ENCODE peak calls at places on chromosomes 16 and 17, in four cellular contexts. C is AG10803; E is colonic mucosa; P is activated naive CD4-positive, alpha-beta T cell treated with anti-CD3 and anti-CD28 coated beads for 36 hours. W is an unnamed sample.

GRCh38 chr17:67245073-67245693 is at the start of gene HELZ:
- DNase-seq in C (peak), E (peak), P (peak), W (peak)

GRCh38 chr17:882827-883585 is 96.6 kb downstream of the NXN start:
- DNase-seq in C (peak), E (peak), P (no peak), W (peak)

GRCh38 chr17:8234361-8235270 is 13.2 kb downstream of the CTC1 start:
- DNase-seq in C (no peak), E (no peak), P (no peak), W (no peak)

GRCh38 chr16:78129349-78129748 is 29.9 kb downstream of the WWOX start:
- DNase-seq in C (no peak), E (no peak), P (no peak), W (no peak)

GRCh38 chr16:70416748-70417616 is 21.9 kb downstream of the ST3GAL2 start:
- DNase-seq in C (no peak), E (peak), P (no peak), W (no peak)

GRCh38 chr17:46818319-46818928 is at the start of gene WNT3:
- DNase-seq in C (no peak), E (no peak), P (peak), W (no peak)

GRCh38 chr17:74779948-74780400 is 3.8 kb upstream of the NAT9 start:
- DNase-seq in C (no peak), E (no peak), P (peak), W (no peak)

GRCh38 chr16:47058295-47059086 is 85.0 kb upstream of the DNAJA2 start:
- DNase-seq in C (peak), E (peak), P (no peak), W (peak)

GRCh38 chr16:78310196-78310595 is 210.7 kb downstream of the WWOX start:
- DNase-seq in C (no peak), E (no peak), P (no peak), W (peak)

GRCh38 chr16:78102865-78103264 is 3.4 kb downstream of the WWOX start:
- DNase-seq in C (no peak), E (no peak), P (no peak), W (no peak)

GRCh38 chr16:52597772-52598483 is 51.0 kb upstream of the TOX3 start:
- DNase-seq in C (no peak), E (no peak), P (no peak), W (no peak)

GRCh38 chr17:14015286-14015685 is 54.0 kb upstream of the COX10 start:
- DNase-seq in C (no peak), E (no peak), P (no peak), W (no peak)

GRCh38 chr16:12239953-12240485 is 263.5 kb downstream of the SNX29 start:
- DNase-seq in C (peak), E (no peak), P (no peak), W (no peak)

GRCh38 chr16:10944249-10945064 is at the start of gene CLEC16A:
- DNase-seq in C (peak), E (peak), P (peak), W (peak)

GRCh38 chr17:74024871-74025531 is 178.5 kb upstream of the RPL38 start:
- DNase-seq in C (no peak), E (no peak), P (no peak), W (no peak)

GRCh38 chr17:64491995-64492394 is 4.9 kb downstream of the POLG2 start:
- DNase-seq in C (peak), E (no peak), P (no peak), W (no peak)

GRCh38 chr17:48613862-48614694 is 1.0 kb downstream of the HOXB8 start:
- DNase-seq in C (no peak), E (no peak), P (peak), W (no peak)

GRCh38 chr17:75340636-75341035 is 51.4 kb upstream of the SLC25A19 start:
- DNase-seq in C (peak), E (no peak), P (no peak), W (no peak)

GRCh38 chr16:69329369-69330285 is 761 bp downstream of the PDF start:
- DNase-seq in C (no peak), E (peak), P (peak), W (peak)